ENCODE peak calls at places on chromosomes 5 and 9, in seven cellular contexts. U is lower leg skin; L is epithelial cell of esophagus; S is CD8-positive, alpha-beta T cell; A is mammary epithelial cell; T is cardiac muscle cell; G is GM12865. W is an unnamed sample.

GRCh38 chr5:142861011-142861410 is 90.8 kb downstream of the ARHGAP26 start:
- DNase-seq in U (no peak), L (no peak), S (no peak), A (no peak), T (no peak), G (no peak), W (no peak)

GRCh38 chr5:133873454-133873853 is 95.0 kb downstream of the C5orf15 start:
- DNase-seq in U (no peak), L (no peak), S (no peak), A (no peak), T (peak), G (no peak), W (no peak)

GRCh38 chr5:13987843-13988464 is 43.5 kb upstream of the DNAH5 start:
- DNase-seq in U (peak), L (peak), S (no peak), A (peak), T (peak), G (peak), W (peak)

GRCh38 chr5:146016764-146017484 is 80.5 kb downstream of the SH3RF2 start:
- DNase-seq in U (no peak), L (no peak), S (no peak), A (no peak), T (no peak), G (no peak), W (no peak)

GRCh38 chr5:103120607-103121200 is 603 bp downstream of the PPIP5K2 start:
- DNase-seq in U (no peak), L (peak), S (no peak), A (peak), T (peak), G (peak), W (peak)

GRCh38 chr5:117889592-117889991 is 1098.8 kb downstream of the DTWD2 start:
- DNase-seq in U (no peak), L (no peak), S (no peak), A (no peak), T (peak), G (no peak), W (peak)

GRCh38 chr9:118577121-118577520 is 792.1 kb downstream of the BRINP1 start:
- DNase-seq in U (no peak), L (peak), S (no peak), A (peak), T (peak), G (no peak), W (peak)

GRCh38 chr9:83622814-83623633 is at the start of gene IDNK:
- DNase-seq in U (peak), L (peak), S (peak), A (peak), T (peak), G (peak), W (peak)

GRCh38 chr5:138698713-138699112 is 54.5 kb upstream of the CTNNA1 start:
- DNase-seq in U (no peak), L (no peak), S (no peak), A (no peak), T (no peak), G (no peak), W (no peak)
- H3K4me3 ChIP-seq in U (no peak), L (no peak), S (no peak), A (no peak), T (no peak), G (no peak), W (no peak)

DNA sequence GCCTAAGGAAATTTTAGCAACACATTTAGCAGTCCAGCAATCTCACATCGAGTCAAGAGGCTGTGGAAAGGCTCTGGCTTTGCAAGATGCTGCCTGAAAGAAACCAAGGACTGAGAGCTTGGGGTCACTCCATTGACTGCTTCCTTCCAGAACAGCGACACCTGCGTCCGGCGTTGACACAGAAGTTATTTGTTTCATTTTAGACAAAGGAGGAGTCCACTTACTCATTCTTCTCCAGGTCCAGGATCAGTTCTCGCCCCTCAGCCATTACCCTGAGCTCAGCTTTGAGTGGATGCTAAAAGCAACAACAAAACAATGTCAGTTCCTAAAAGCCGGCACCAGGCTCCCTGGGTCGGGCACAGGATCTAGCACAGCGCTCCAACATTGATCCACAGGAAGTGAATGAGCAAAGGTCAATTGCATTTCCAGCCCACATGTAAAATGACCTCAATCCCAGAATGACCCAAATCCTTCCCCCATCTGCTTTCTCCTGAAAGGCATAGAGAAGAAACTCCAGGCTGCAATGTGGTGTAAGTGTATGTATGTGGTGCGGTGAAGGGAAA is 11.3 kb downstream of the ADAM19 start:
- DNase-seq in U (no peak), L (no peak), S (no peak), A (no peak), T (no peak), G (no peak), W (no peak)
- TF ChIP-seq CTCF in U (no peak), L (no peak), S (no peak), A (no peak), T (peak), G (no peak), W (peak)

GRCh38 chr9:97297889-97298288 is 9.6 kb upstream of the CCDC180 start:
- DNase-seq in U (no peak), L (no peak), S (no peak), A (no peak), T (no peak), G (no peak), W (no peak)

GRCh38 chr9:97301974-97302373 is 5.5 kb upstream of the CCDC180 start:
- DNase-seq in U (no peak), L (no peak), S (no peak), A (no peak), T (no peak), G (no peak), W (no peak)

GRCh38 chr9:97299809-97300414 is 7.5 kb upstream of the CCDC180 start:
- DNase-seq in U (no peak), L (no peak), S (no peak), A (no peak), T (no peak), G (peak), W (no peak)

GRCh38 chr9:97304586-97304985 is 2.9 kb upstream of the CCDC180 start:
- DNase-seq in U (no peak), L (no peak), S (no peak), A (no peak), T (no peak), G (no peak), W (no peak)

GRCh38 chr9:97300586-97300985 is 6.9 kb upstream of the CCDC180 start:
- DNase-seq in U (no peak), L (no peak), S (no peak), A (no peak), T (no peak), G (no peak), W (no peak)
- H3K4me3 ChIP-seq in U (no peak), L (no peak), S (no peak), A (no peak), T (no peak), G (no peak), W (no peak)

DNA sequence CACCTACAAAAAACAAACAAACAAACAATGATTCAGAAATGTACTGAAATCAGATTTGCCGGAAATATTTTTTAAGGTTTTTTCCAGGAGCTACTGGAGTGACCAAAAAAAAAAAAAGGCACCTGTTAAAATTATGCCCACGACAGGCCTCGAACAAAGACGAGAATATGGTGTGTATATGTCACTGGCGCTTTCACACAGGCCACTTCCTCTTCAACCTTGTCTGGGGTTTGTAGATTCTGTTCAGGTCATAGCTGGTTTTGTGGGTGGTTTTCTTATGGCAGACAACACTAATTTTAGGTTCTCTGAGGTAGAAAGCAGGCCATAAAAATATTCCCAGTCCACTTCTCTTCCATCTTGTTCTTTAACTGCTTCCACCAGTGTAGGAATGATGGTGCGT is 7.0 kb downstream of the NDUFB6 start:
- DNase-seq in U (no peak), L (no peak), S (no peak), A (no peak), T (no peak), G (no peak), W (no peak)
- TF ChIP-seq CTCF in U (no peak), L (no peak), S (no peak), A (no peak), T (no peak), G (no peak), W (no peak)